ENCODE peak calls at places on chromosomes 3 and 15, in ten cellular contexts. V, B, P, K, H, G, T, D, F and X are unnamed samples. For H3K4me1, the result is how much of the 10 kb centered on the place peaks cover.

GRCh38 chr3:73530030-73530411 is 94.7 kb downstream of the PDZRN3 start:
- DNase-seq in T (no peak), G (no peak), B (no peak), D (no peak), P (peak), K (no peak), H (no peak), F (no peak), V (no peak), X (peak)

GRCh38 chr3:44865272-44866005 is 3.7 kb downstream of the TMEM42 start:
- DNase-seq in F (no peak), K (no peak), D (no peak), G (no peak), P (no peak), V (no peak), B (no peak), H (no peak), T (no peak), X (no peak)

GRCh38 chr15:54803139-54803808 is 393.5 kb downstream of the RSL24D1 start:
- DNase-seq in B (no peak), F (no peak), K (no peak), H (no peak), P (no peak), T (peak), G (no peak), D (no peak), V (peak), X (no peak)

GRCh38 chr3:11021611-11022011 is 29.1 kb downstream of the SLC6A1 start:
- DNase-seq in V (no peak), H (no peak), D (no peak), G (no peak), F (peak), K (no peak), P (no peak), B (no peak), T (no peak), X (no peak)

GRCh38 chr3:104145164-104145563 is 1221.5 kb upstream of the ALCAM start:
- DNase-seq in T (no peak), B (no peak), P (no peak), G (no peak), V (no peak), F (no peak), K (no peak), H (no peak), D (no peak), X (no peak)

GRCh38 chr3:156135921-156136655 is 15.7 kb downstream of the KCNAB1 start:
- DNase-seq in K (no peak), T (no peak), H (no peak), B (no peak), G (no peak), D (no peak), V (peak), P (no peak), F (peak), X (no peak)

GRCh38 chr3:193342551-193342950 is 36.0 kb downstream of the ATP13A5 start:
- DNase-seq in D (no peak), B (no peak), H (no peak), V (no peak), P (no peak), F (no peak), G (no peak), T (no peak), K (no peak), X (no peak)

GRCh38 chr3:89107461-89108035 is at the start of gene EPHA3:
- DNase-seq in G (peak), T (peak), B (peak), K (peak), H (peak), D (peak), P (peak), F (peak), V (peak), X (peak)

GRCh38 chr15:66698318-66698961 is 3.6 kb upstream of the SMAD6 start:
- DNase-seq in P (peak), T (peak), B (peak), V (peak), F (peak), G (peak), H (peak), K (no peak), D (peak), X (peak)

GRCh38 chr3:11071096-11071755 is 78.7 kb downstream of the SLC6A1 start:
- DNase-seq in H (no peak), T (no peak), B (no peak), D (no peak), P (no peak), F (no peak), V (no peak), G (no peak), K (no peak), X (no peak)

GRCh38 chr3:156181509-156181908 is 61.1 kb downstream of the KCNAB1 start:
- DNase-seq in F (no peak), P (no peak), B (no peak), V (peak), K (no peak), G (no peak), D (no peak), H (no peak), T (no peak), X (peak)

GRCh38 chr3:135539854-135540253 is 425.7 kb upstream of the PPP2R3A start:
- DNase-seq in G (no peak), T (no peak), F (no peak), D (no peak), K (no peak), H (no peak), P (no peak), B (no peak), V (no peak), X (no peak)

GRCh38 chr3:192841428-192841827 is 76.2 kb downstream of the MB21D2 start:
- DNase-seq in H (no peak), B (no peak), F (no peak), P (no peak), G (no peak), V (no peak), T (no peak), D (no peak), K (no peak), X (no peak)

GRCh38 chr3:145017959-145018358 is 1046.3 kb downstream of the DIPK2A start:
- DNase-seq in G (no peak), P (no peak), V (peak), D (no peak), H (no peak), B (no peak), T (no peak), K (no peak), F (no peak), X (peak)

GRCh38 chr3:30604566-30604965 is 1.8 kb upstream of the TGFBR2 start:
- DNase-seq in B (no peak), K (no peak), H (no peak), V (no peak), T (no peak), F (no peak), G (no peak), P (no peak), D (no peak), X (no peak)

GRCh38 chr3:128170866-128171516 is 17.7 kb downstream of the EEFSEC start:
- DNase-seq in T (peak), P (peak), H (peak), D (peak), K (no peak), V (peak), G (peak), B (peak), F (peak), X (peak)

GRCh38 chr3:195549931-195550519 is 6.9 kb upstream of the PPP1R2 start:
- DNase-seq in V (no peak), H (no peak), D (peak), B (no peak), G (peak), T (no peak), P (no peak), K (no peak), F (no peak), X (peak)

GRCh38 chr3:16350953-16351318 is 85.9 kb downstream of the OXNAD1 start:
- DNase-seq in B (no peak), V (no peak), G (no peak), F (no peak), K (no peak), P (no peak), D (no peak), H (no peak), T (no peak), X (no peak)

GRCh38 chr3:190281308-190282051 is 40.8 kb downstream of the CLDN1 start:
- DNase-seq in F (no peak), D (no peak), K (no peak), H (no peak), P (no peak), T (no peak), B (no peak), V (no peak), G (no peak), X (peak)

GRCh38 chr15:67836955-67837354 is 2.9 kb downstream of the RNU6-1 start:
- DNase-seq in V (no peak), K (peak), T (no peak), F (no peak), G (no peak), H (no peak), B (no peak), P (no peak), D (no peak), X (no peak)

GRCh38 chr3:81393251-81393650 is 368.2 kb downstream of the GBE1 start:
- DNase-seq in F (no peak), H (no peak), P (no peak), T (no peak), B (no peak), K (no peak), G (no peak), D (no peak), V (no peak), X (no peak)

GRCh38 chr3:16173696-16174355 is 654 bp upstream of the GALNT15 start:
- DNase-seq in B (no peak), G (no peak), V (no peak), F (no peak), D (no peak), H (no peak), T (no peak), P (no peak), K (no peak), X (no peak)

GRCh38 chr15:44381223-44381622 is 46.2 kb upstream of the CTDSPL2 start:
- DNase-seq in H (no peak), D (no peak), P (no peak), G (no peak), V (no peak), T (no peak), K (no peak), B (no peak), F (no peak), X (peak)

GRCh38 chr15:26323564-26323963 is 449.3 kb downstream of the GABRB3 start:
- DNase-seq in F (peak), P (no peak), V (no peak), B (no peak), T (no peak), D (no peak), K (no peak), H (no peak), G (no peak), X (no peak)

GRCh38 chr15:63473999-63474809 is 30.2 kb upstream of the USP3 start:
- DNase-seq in G (peak), F (peak), P (no peak), H (peak), D (peak), K (no peak), B (no peak), T (no peak), V (peak), X (peak)

GRCh38 chr3:39907981-39908380 is 98.6 kb downstream of the MYRIP start:
- DNase-seq in V (no peak), B (peak), P (peak), K (no peak), G (peak), H (no peak), T (no peak), F (no peak), D (peak), X (peak)

GRCh38 chr3:196699749-196700148 is 12.3 kb downstream of the CEP19 start:
- DNase-seq in V (no peak), F (no peak), K (no peak), D (no peak), G (no peak), P (no peak), B (no peak), H (no peak), T (no peak), X (no peak)

GRCh38 chr3:183318846-183319770 is 66.1 kb downstream of the B3GNT5 start:
- DNase-seq in B (no peak), H (no peak), D (no peak), K (no peak), F (no peak), G (no peak), P (no peak), T (no peak), V (no peak), X (no peak)

DNA sequence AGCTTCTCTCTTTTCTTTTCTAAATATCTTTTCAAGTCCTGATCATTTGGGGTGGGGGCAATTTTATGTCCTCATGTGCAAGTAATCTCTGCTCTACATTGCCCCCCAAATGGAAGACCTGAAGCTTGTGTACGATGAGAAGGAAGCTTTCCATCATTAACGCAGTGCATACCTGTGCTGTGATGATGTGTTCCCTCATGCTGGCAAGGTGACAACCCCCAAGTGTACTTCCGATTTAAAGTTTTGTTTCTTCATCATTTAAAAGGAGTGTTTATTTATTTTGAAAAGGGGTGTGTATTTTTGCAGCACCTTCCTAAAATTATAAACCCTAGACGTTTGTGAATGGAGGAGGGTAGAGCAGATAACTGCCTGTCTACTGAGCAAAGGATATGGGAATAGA is 45.3 kb downstream of the C2CD4A start:
- DNase-seq in G (no peak), H (no peak), P (no peak), D (no peak), K (no peak), V (peak), T (no peak), F (no peak), B (no peak), X (no peak)
- TF ChIP-seq CTCF in G (no peak), H (no peak), P (no peak), D (no peak), K (no peak), V (no peak), T (no peak), F (no peak), B (no peak), X (no peak)

GRCh38 chr15:56367156-56367555 is 1.9 kb downstream of the TEX9 start:
- DNase-seq in H (no peak), D (no peak), G (no peak), V (no peak), P (no peak), T (no peak), F (no peak), K (no peak), B (no peak), X (no peak)

GRCh38 chr15:56369234-56369633 is 4.0 kb downstream of the TEX9 start:
- DNase-seq in P (no peak), K (no peak), F (no peak), V (peak), D (no peak), G (no peak), H (no peak), T (no peak), B (no peak), X (no peak)

GRCh38 chr15:56366211-56366610 is 985 bp downstream of the TEX9 start:
- DNase-seq in H (no peak), V (no peak), T (no peak), B (no peak), P (no peak), G (no peak), D (no peak), K (no peak), F (peak), X (no peak)

GRCh38 chr15:56371495-56372147 is 6.4 kb downstream of the TEX9 start:
- DNase-seq in T (no peak), V (peak), G (no peak), F (peak), D (no peak), K (no peak), H (no peak), B (no peak), P (no peak), X (no peak)
- H3K27ac ChIP-seq in T (no peak), V (no peak), G (no peak), F (no peak), D (no peak), K (no peak), H (no peak), B (no peak), P (no peak), X (no peak)

GRCh38 chr3:146218880-146219866 is 31.7 kb downstream of the PLSCR4 start:
- DNase-seq in G (peak), D (peak), H (peak), P (peak), F (peak), V (no peak), K (no peak), B (no peak), T (peak), X (peak)
- H3K4me1 ChIP-seq in G (under half), D (under half), H (under half), P (under half), F (under half), V (under half), K (under half), B (under half), T (under half), X (under half)

DNA sequence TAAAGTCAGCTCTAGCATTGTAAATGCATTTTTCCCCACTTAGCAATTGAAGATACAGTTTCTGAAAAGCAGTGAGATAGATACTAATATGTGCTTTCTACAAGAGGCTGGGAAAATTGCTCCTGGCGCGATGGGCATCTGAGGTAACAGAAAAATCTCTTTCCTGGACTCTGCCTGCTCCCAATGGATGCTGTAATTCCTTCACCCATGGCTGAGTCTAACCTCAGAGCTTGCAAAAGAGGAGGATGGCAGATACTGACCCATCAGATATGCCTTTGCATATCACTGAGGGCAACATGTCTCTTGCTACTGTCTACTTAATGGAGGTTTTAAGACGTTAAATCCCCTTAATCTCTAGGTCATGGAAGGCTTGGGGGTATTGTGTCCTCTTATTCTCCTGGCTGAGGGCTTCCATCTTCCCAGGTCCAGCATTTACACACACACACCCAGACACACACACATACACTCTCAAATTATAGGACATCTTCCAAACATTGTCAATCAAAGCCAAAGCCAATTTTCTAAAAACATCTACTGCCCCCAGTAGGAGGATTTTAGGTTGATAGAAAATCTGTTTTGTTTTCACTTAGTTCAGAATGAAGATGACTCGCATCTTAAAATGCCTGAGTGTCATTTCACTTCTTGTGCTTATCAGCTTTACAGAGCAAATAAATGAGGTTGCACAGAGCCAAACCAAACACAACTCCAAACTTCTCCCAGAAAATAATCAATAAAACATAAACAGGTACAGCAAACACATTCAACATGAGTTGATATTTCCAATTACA is 2.4 kb downstream of the TRPM1 start:
- DNase-seq in H (no peak), G (no peak), F (no peak), D (no peak), T (no peak), P (no peak), V (no peak), B (no peak), K (no peak), X (no peak)
- TF ChIP-seq CTCF in H (peak), G (no peak), F (no peak), D (no peak), T (peak), P (no peak), V (peak), B (no peak), K (peak), X (no peak)

GRCh38 chr3:102163039-102163817 is 271.6 kb upstream of the ZPLD1 start:
- DNase-seq in D (no peak), B (no peak), K (no peak), F (no peak), V (peak), H (no peak), T (peak), G (no peak), P (peak), X (peak)
- H3K27ac ChIP-seq in D (no peak), B (no peak), K (peak), F (no peak), V (peak), H (no peak), T (peak), G (no peak), P (peak), X (no peak)

GRCh38 chr3:179079537-179079936 is 7.9 kb upstream of the ZMAT3 start:
- DNase-seq in G (no peak), B (no peak), F (no peak), P (no peak), D (no peak), H (no peak), V (no peak), K (no peak), T (no peak), X (no peak)
- H3K4me1 ChIP-seq in G (under half), B (under half), F (under half), P (under half), D (under half), H (under half), V (under half), K (under half), T (under half), X (under half)

GRCh38 chr3:108302570-108302969 is 6.2 kb downstream of the HHLA2 start:
- DNase-seq in K (no peak), D (no peak), P (no peak), B (no peak), V (no peak), T (no peak), F (no peak), G (no peak), H (no peak), X (no peak)
- TF ChIP-seq CTCF in K (no peak), D (no peak), P (no peak), B (no peak), V (no peak), T (no peak), F (no peak), G (no peak), H (no peak), X (no peak)

DNA sequence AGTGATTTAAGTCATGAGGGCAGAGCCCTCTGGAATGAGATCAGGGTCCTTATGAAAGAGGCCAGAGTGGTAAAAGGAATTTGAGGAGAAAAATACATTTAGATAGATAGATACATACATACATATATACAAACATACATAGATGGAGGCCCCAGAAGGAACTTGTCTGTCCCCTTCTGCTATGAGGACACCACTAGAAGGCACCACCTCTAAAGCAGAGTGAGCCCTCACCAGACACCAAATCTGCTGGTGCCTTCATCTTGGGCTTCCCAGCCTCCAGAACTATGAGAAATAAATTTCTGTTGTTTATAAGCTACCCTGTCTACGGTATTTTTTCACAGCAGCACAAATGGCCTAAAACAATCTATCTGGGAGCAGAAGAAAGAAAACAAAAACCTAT is 7.9 kb downstream of the TBC1D2B start:
- DNase-seq in G (no peak), K (no peak), V (no peak), F (no peak), B (no peak), D (no peak), H (no peak), T (no peak), P (no peak), X (no peak)
- H3K27ac ChIP-seq in G (peak), K (peak), V (no peak), F (peak), B (no peak), D (peak), H (peak), T (peak), P (peak), X (no peak)